ENCODE peak calls at places on chromosomes 13 and 19, in seven cellular contexts. J, O, L, T, X, H and Y are unnamed samples.

GRCh38 chr13:113302940-113303339 is 5.9 kb downstream of the LAMP1 start:
- DNase-seq in J (no peak), H (no peak), T (no peak), L (no peak), O (no peak), X (no peak), Y (no peak)

GRCh38 chr19:29858000-29858596 is 46.3 kb downstream of the CCNE1 start:
- DNase-seq in J (no peak), X (no peak), L (no peak), H (no peak), O (peak; percentile 74), T (peak; percentile 39), Y (no peak)

GRCh38 chr13:75217949-75218348 is 264.0 kb downstream of the TBC1D4 start:
- DNase-seq in O (peak; percentile 35), H (no peak), X (peak; percentile 83), L (no peak), T (no peak), J (no peak), Y (peak; percentile 26)

GRCh38 chr13:112131740-112132113 is 64.8 kb downstream of the SOX1 start:
- DNase-seq in H (no peak), T (no peak), X (no peak), L (peak; percentile 54), O (no peak), J (no peak), Y (no peak)

GRCh38 chr13:25654332-25654731 is 282.6 kb downstream of the ATP8A2 start:
- DNase-seq in L (no peak), T (peak; percentile 16), J (no peak), X (peak; percentile 14), H (no peak), O (no peak), Y (no peak)

GRCh38 chr19:46303702-46304397 is 7.0 kb downstream of the HIF3A start:
- DNase-seq in J (peak; percentile 82), X (peak; percentile 82), T (peak; percentile 68), H (no peak), O (peak; percentile 96), L (peak; percentile 75), Y (peak; percentile 66)

GRCh38 chr19:33226550-33227241 is 1.0 kb upstream of the SLC7A10 start:
- DNase-seq in X (peak; percentile 55), T (no peak), L (no peak), O (peak; percentile 76), H (no peak), J (no peak), Y (peak; percentile 44)

GRCh38 chr13:100535401-100536135 is 53.0 kb downstream of the GGACT start:
- DNase-seq in X (no peak), J (no peak), O (no peak), L (no peak), H (no peak), T (no peak), Y (peak; percentile 56)

GRCh38 chr13:101341464-101341863 is 74.8 kb downstream of the NALCN start:
- DNase-seq in T (no peak), J (no peak), L (no peak), H (no peak), O (no peak), X (peak; percentile 2), Y (peak; percentile 12)

GRCh38 chr13:76556632-76557031 is 329.6 kb downstream of the KCTD12 start:
- DNase-seq in T (no peak), H (no peak), J (no peak), L (no peak), O (no peak), X (no peak), Y (no peak)

GRCh38 chr19:3053218-3053621 is 9.1 kb downstream of the TLE5 start:
- DNase-seq in O (no peak), J (no peak), L (no peak), X (no peak), T (no peak), H (no peak), Y (no peak)

GRCh38 chr13:106348032-106348431 is 187.4 kb downstream of the EFNB2 start:
- DNase-seq in O (peak; percentile 33), X (peak; percentile 40), H (no peak), L (no peak), J (no peak), T (peak; percentile 85), Y (peak; percentile 34)

GRCh38 chr19:45391346-45391745 is 13.5 kb downstream of the PPP1R13L start:
- DNase-seq in T (peak; percentile 31), L (no peak), O (peak; percentile 40), H (no peak), X (peak; percentile 40), J (no peak), Y (peak; percentile 14)

GRCh38 chr13:95181586-95181985 is 119.7 kb downstream of the ABCC4 start:
- DNase-seq in O (no peak), H (no peak), T (no peak), X (peak; percentile 24), J (no peak), L (no peak), Y (no peak)

GRCh38 chr13:40975441-40975840 is 43.7 kb downstream of the ELF1 start:
- DNase-seq in L (no peak), T (no peak), H (no peak), J (no peak), O (no peak), X (no peak), Y (no peak)

GRCh38 chr19:53520163-53520546 is 17.8 kb upstream of the ZNF331 start:
- DNase-seq in X (no peak), T (no peak), H (no peak), O (no peak), J (no peak), L (no peak), Y (no peak)

GRCh38 chr13:110307697-110308376 is 753 bp downstream of the COL4A2 start:
- DNase-seq in T (peak; percentile 44), J (peak; percentile 48), X (peak; percentile 53), O (peak; percentile 59), L (no peak), H (no peak), Y (peak; percentile 63)

GRCh38 chr13:107210216-107211010 is 642.5 kb upstream of the ARGLU1 start:
- DNase-seq in O (no peak), T (no peak), X (peak; percentile 16), J (no peak), H (no peak), L (no peak), Y (peak; percentile 67)

GRCh38 chr19:31519216-31519615 is 170.0 kb upstream of the TSHZ3 start:
- DNase-seq in J (no peak), O (no peak), L (no peak), X (no peak), H (no peak), T (no peak), Y (peak; percentile 77)

GRCh38 chr13:39321578-39321977 is 281.4 kb downstream of the LHFPL6 start:
- DNase-seq in O (no peak), L (no peak), T (peak; percentile 45), J (peak; percentile 22), X (peak; percentile 77), H (no peak), Y (peak; percentile 51)

GRCh38 chr13:49314344-49314882 is 66.7 kb downstream of the CDADC1 start:
- DNase-seq in J (no peak), X (peak; percentile 52), L (no peak), O (no peak), T (peak; percentile 8), H (no peak), Y (peak; percentile 83)

GRCh38 chr19:39052243-39052746 is 19.9 kb upstream of the FBXO27 start:
- DNase-seq in H (no peak), O (peak; percentile 85), J (peak; percentile 36), T (peak; percentile 73), X (peak; percentile 43), L (peak; percentile 89), Y (peak; percentile 55)

GRCh38 chr13:28478127-28478526 is 16.8 kb downstream of the FLT1 start:
- DNase-seq in J (no peak), X (no peak), T (no peak), H (no peak), O (no peak), L (no peak), Y (peak; percentile 89)

GRCh38 chr13:41577437-41577836 is 120.1 kb downstream of the RGCC start:
- DNase-seq in H (no peak), X (peak; percentile 50), T (peak; percentile 25), L (no peak), O (no peak), J (no peak), Y (peak; percentile 62)

GRCh38 chr13:113991191-113991669 is 17.4 kb upstream of the C13orf46 start:
- DNase-seq in X (no peak), T (no peak), O (no peak), H (no peak), L (peak; percentile 11), J (no peak), Y (no peak)

GRCh38 chr19:8973501-8974091 is 36.6 kb downstream of the MUC16 start:
- DNase-seq in J (no peak), H (no peak), T (peak; percentile 14), O (peak; percentile 68), X (peak; percentile 1), L (no peak), Y (peak; percentile 2)

GRCh38 chr13:102091231-102091630 is 310.6 kb downstream of the FGF14 start:
- DNase-seq in T (peak; percentile 49), O (peak; percentile 72), X (peak; percentile 5), H (no peak), L (no peak), J (no peak), Y (no peak)

GRCh38 chr19:16381756-16382401 is 57.3 kb downstream of the KLF2 start:
- DNase-seq in T (no peak), H (no peak), J (peak; percentile 81), X (no peak), O (no peak), L (peak; percentile 78), Y (peak; percentile 62)

GRCh38 chr13:113125506-113126264 is 3.1 kb downstream of the F10 start:
- DNase-seq in X (no peak), O (no peak), L (peak; percentile 40), H (no peak), T (no peak), J (peak; percentile 6), Y (no peak)

GRCh38 chr13:97757807-97758206 is 195.7 kb upstream of the IPO5 start:
- DNase-seq in O (no peak), H (no peak), X (peak; percentile 87), J (no peak), L (no peak), T (no peak), Y (peak; percentile 12)

GRCh38 chr13:21670006-21670882 is 629 bp upstream of the FGF9 start:
- DNase-seq in X (peak; percentile 31), L (peak; percentile 90), T (peak; percentile 58), J (peak; percentile 57), H (no peak), O (peak; percentile 87), Y (peak; percentile 52)

GRCh38 chr19:49939721-49940481 is 10.6 kb upstream of the NUP62 start:
- DNase-seq in O (no peak), H (no peak), X (no peak), L (peak; percentile 48), T (no peak), J (no peak), Y (no peak)

GRCh38 chr19:29019403-29019802 is 193.5 kb downstream of the UQCRFS1 start:
- DNase-seq in L (no peak), H (no peak), T (no peak), X (no peak), O (no peak), J (no peak), Y (no peak)

GRCh38 chr13:97261254-97262015 is 39.3 kb downstream of the MBNL2 start:
- DNase-seq in H (no peak), O (no peak), J (no peak), L (no peak), X (no peak), T (no peak), Y (no peak)

GRCh38 chr19:4061178-4061682 is 5.5 kb downstream of the ZBTB7A start:
- DNase-seq in J (peak; percentile 80), L (peak; percentile 93), X (peak; percentile 58), H (no peak), O (no peak), T (peak; percentile 73), Y (peak; percentile 61)

GRCh38 chr19:29956855-29957254 is 14.8 kb downstream of the URI1 start:
- DNase-seq in H (no peak), L (no peak), J (no peak), O (no peak), T (no peak), X (no peak), Y (no peak)

GRCh38 chr13:85313761-85314503 is 485.3 kb downstream of the SLITRK6 start:
- DNase-seq in O (no peak), J (no peak), H (no peak), T (peak; percentile 73), X (no peak), L (no peak), Y (peak; percentile 6)

GRCh38 chr13:80050252-80050651 is 290.7 kb downstream of the SPRY2 start:
- DNase-seq in J (no peak), H (no peak), X (no peak), O (no peak), T (no peak), L (no peak), Y (no peak)